ENCODE peak calls at places on chromosomes 11 and 22, in five cellular contexts. N, R, I, L and W are unnamed samples.

GRCh38 chr11:110613526-110613925 is 98.7 kb downstream of the ARHGAP20 start:
- DNase-seq in L (no peak), N (no peak), R (peak), I (no peak), W (no peak)

GRCh38 chr11:1241706-1242105 is 18.8 kb downstream of the MUC5B start:
- DNase-seq in I (no peak), R (no peak), L (no peak), N (no peak), W (no peak)

GRCh38 chr11:3907590-3907989 is 52.1 kb downstream of the STIM1 start:
- DNase-seq in L (no peak), I (no peak), N (no peak), R (no peak), W (no peak)

GRCh38 chr11:45872513-45873356 is 12.7 kb upstream of the MAPK8IP1 start:
- DNase-seq in N (no peak), L (peak), R (peak), I (peak), W (no peak)

GRCh38 chr11:70159612-70160570 is 43.2 kb upstream of the FADD start:
- DNase-seq in L (peak), I (no peak), N (no peak), R (peak), W (no peak)

GRCh38 chr11:50174189-50174588 is 141.5 kb downstream of the OR4C45 start:
- DNase-seq in N (no peak), R (peak), L (no peak), I (no peak), W (no peak)

GRCh38 chr22:37230673-37231405 is 13.2 kb downstream of the RAC2 start:
- DNase-seq in I (no peak), R (no peak), N (no peak), L (no peak), W (no peak)

GRCh38 chr11:32081129-32081641 is 9.7 kb upstream of the RCN1 start:
- DNase-seq in L (no peak), N (no peak), R (peak), I (peak), W (peak)

GRCh38 chr11:134949121-134949591 is 537.1 kb upstream of the B3GAT1 start:
- DNase-seq in L (no peak), N (no peak), I (no peak), R (peak), W (no peak)

GRCh38 chr11:43937434-43938411 is 4.7 kb upstream of the C11orf96 start:
- DNase-seq in N (no peak), R (peak), I (no peak), L (no peak), W (no peak)

GRCh38 chr11:92226331-92227232 is 2.0 kb downstream of the FAT3 start:
- DNase-seq in N (no peak), R (no peak), L (no peak), I (peak), W (no peak)

GRCh38 chr11:123111465-123111864 is 49.5 kb upstream of the HSPA8 start:
- DNase-seq in L (peak), I (peak), N (no peak), R (peak), W (no peak)

GRCh38 chr11:17561466-17562001 is 14.5 kb downstream of the OTOG start:
- DNase-seq in R (no peak), N (no peak), L (no peak), I (no peak), W (no peak)

GRCh38 chr11:117972589-117973445 is 13.4 kb upstream of the IL10RA start:
- DNase-seq in R (no peak), L (no peak), I (peak), N (no peak), W (no peak)

GRCh38 chr11:68837583-68838571 is 3.8 kb downstream of the CPT1A start:
- DNase-seq in I (no peak), L (no peak), N (no peak), R (no peak), W (no peak)
- H3K4me3 ChIP-seq in I (no peak), L (peak), N (peak), R (no peak), W (peak)

GRCh38 chr11:102447941-102448868 is 4.4 kb downstream of the TMEM123 start:
- DNase-seq in R (no peak), L (no peak), I (no peak), N (no peak), W (no peak)
- H3K27ac ChIP-seq in R (no peak), L (no peak), I (peak), N (no peak), W (no peak)

DNA sequence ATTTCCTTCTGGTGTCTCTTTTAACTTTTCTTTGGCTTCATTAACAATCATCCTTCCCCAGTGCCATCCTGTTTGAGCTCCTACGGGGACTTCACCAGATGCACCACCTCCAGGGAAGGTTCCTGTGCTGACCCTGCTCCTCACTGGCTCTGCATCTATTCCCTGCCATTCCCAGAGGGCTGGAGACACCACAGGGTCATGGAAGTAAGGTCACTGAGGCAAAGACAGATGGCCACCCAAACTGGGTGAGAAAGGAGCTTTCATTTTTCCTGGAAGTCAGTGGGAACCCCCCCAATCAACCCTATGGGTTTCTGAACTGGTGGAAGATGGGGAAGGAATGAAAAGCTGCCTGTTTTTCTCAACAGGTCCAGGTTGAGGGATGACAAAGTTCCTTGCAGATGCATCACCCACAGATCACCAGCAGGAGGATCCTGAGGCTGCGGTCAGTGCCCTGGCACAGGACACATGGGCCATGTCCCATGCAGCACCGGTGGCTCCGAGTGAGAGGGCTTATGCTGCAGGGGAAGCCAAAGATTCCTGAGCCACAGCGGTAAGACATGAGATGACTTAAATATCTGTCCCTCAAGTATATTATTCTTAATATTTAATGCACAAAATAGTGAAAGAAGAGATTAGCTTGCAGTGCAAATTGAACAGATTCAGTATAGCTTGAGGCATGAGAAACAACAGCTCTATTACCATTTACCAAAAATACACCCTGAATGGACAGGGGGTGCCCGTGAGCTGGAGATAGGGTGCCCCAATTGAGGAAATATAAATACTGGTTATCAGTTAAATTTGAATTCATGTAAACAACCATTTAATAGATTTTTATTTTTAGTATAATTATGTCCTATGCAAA is 73.0 kb upstream of the VPREB1 start:
- DNase-seq in R (no peak), I (peak), N (no peak), L (no peak), W (no peak)
- H3K4me3 ChIP-seq in R (no peak), I (no peak), N (no peak), L (no peak), W (no peak)

GRCh38 chr11:65899356-65900124 is 648 bp downstream of the FOSL1 start:
- DNase-seq in R (peak), N (peak), I (peak), L (peak), W (peak)
- H3K27ac ChIP-seq in R (peak), N (peak), I (peak), L (no peak), W (peak)

GRCh38 chr11:61358566-61358965 is 3.1 kb downstream of the CYB561A3 start:
- DNase-seq in L (no peak), N (no peak), I (no peak), R (no peak), W (no peak)
- H3K4me3 ChIP-seq in L (no peak), N (no peak), I (no peak), R (no peak), W (no peak)